ENCODE peak calls at places on chromosomes 11 and 22, in seven cellular contexts. One of them, this sample, is unnamed.

GRCh38 chr11:66048525-66049313 is at the start of gene GAL3ST3:
- DNase-seq in tibial nerve: no peak
- DNase-seq in IMR-90: no peak
- DNase-seq in fibroblast of lung: no peak
- DNase-seq in thoracic aorta: no peak
- DNase-seq in HCT116: no peak
- DNase-seq in GM23338: peak
- DNase-seq in this sample: no peak

GRCh38 chr22:36856792-36857135 is 4.0 kb upstream of the NCF4 start:
- DNase-seq in HCT116: no peak
- DNase-seq in tibial nerve: no peak
- DNase-seq in thoracic aorta: no peak
- DNase-seq in GM23338: no peak
- DNase-seq in fibroblast of lung: no peak
- DNase-seq in IMR-90: no peak
- DNase-seq in this sample: no peak

GRCh38 chr11:134481135-134481534 is 69.1 kb upstream of the B3GAT1 start:
- DNase-seq in fibroblast of lung: no peak
- DNase-seq in HCT116: no peak
- DNase-seq in IMR-90: no peak
- DNase-seq in tibial nerve: no peak
- DNase-seq in thoracic aorta: no peak
- DNase-seq in GM23338: no peak
- DNase-seq in this sample: no peak

GRCh38 chr11:8813658-8814057 is 97.3 kb upstream of the AKIP1 start:
- DNase-seq in tibial nerve: peak
- DNase-seq in fibroblast of lung: peak
- DNase-seq in GM23338: peak
- DNase-seq in IMR-90: peak
- DNase-seq in HCT116: peak
- DNase-seq in thoracic aorta: peak
- DNase-seq in this sample: peak

GRCh38 chr11:126352934-126353801 is 2.3 kb upstream of the ST3GAL4 start:
- DNase-seq in IMR-90: peak
- DNase-seq in tibial nerve: no peak
- DNase-seq in thoracic aorta: no peak
- DNase-seq in fibroblast of lung: peak
- DNase-seq in HCT116: no peak
- DNase-seq in GM23338: peak
- DNase-seq in this sample: no peak

GRCh38 chr22:45777852-45778172 is 106.2 kb downstream of the ATXN10 start:
- DNase-seq in thoracic aorta: no peak
- DNase-seq in GM23338: no peak
- DNase-seq in HCT116: no peak
- DNase-seq in fibroblast of lung: no peak
- DNase-seq in tibial nerve: no peak
- DNase-seq in IMR-90: no peak
- DNase-seq in this sample: no peak

GRCh38 chr11:76836613-76837291 is 24.0 kb upstream of the ACER3 start:
- DNase-seq in tibial nerve: no peak
- DNase-seq in HCT116: no peak
- DNase-seq in IMR-90: no peak
- DNase-seq in fibroblast of lung: no peak
- DNase-seq in thoracic aorta: no peak
- DNase-seq in GM23338: no peak
- DNase-seq in this sample: no peak

GRCh38 chr11:7437706-7438105 is 47.6 kb upstream of the OLFML1 start:
- DNase-seq in IMR-90: no peak
- DNase-seq in HCT116: no peak
- DNase-seq in tibial nerve: no peak
- DNase-seq in fibroblast of lung: no peak
- DNase-seq in GM23338: no peak
- DNase-seq in thoracic aorta: no peak
- DNase-seq in this sample: no peak

GRCh38 chr11:92751594-92751993 is 217.9 kb upstream of the MTNR1B start:
- DNase-seq in thoracic aorta: no peak
- DNase-seq in HCT116: no peak
- DNase-seq in fibroblast of lung: no peak
- DNase-seq in IMR-90: no peak
- DNase-seq in GM23338: no peak
- DNase-seq in tibial nerve: no peak
- DNase-seq in this sample: no peak

GRCh38 chr11:134040386-134041297 is 28.2 kb upstream of the JAM3 start:
- DNase-seq in IMR-90: peak
- DNase-seq in GM23338: no peak
- DNase-seq in thoracic aorta: no peak
- DNase-seq in HCT116: no peak
- DNase-seq in tibial nerve: no peak
- DNase-seq in fibroblast of lung: peak
- DNase-seq in this sample: no peak

GRCh38 chr11:94638902-94639373 is 71.8 kb downstream of the PIWIL4 start:
- DNase-seq in GM23338: no peak
- DNase-seq in thoracic aorta: no peak
- DNase-seq in HCT116: no peak
- DNase-seq in tibial nerve: peak
- DNase-seq in fibroblast of lung: peak
- DNase-seq in IMR-90: peak
- DNase-seq in this sample: peak

GRCh38 chr11:45543808-45544422 is 121.5 kb downstream of the CHST1 start:
- DNase-seq in IMR-90: peak
- DNase-seq in HCT116: no peak
- DNase-seq in thoracic aorta: no peak
- DNase-seq in tibial nerve: no peak
- DNase-seq in GM23338: peak
- DNase-seq in fibroblast of lung: peak
- DNase-seq in this sample: no peak

GRCh38 chr22:47076758-47077157 is 314.3 kb downstream of the TBC1D22A start:
- DNase-seq in GM23338: no peak
- DNase-seq in IMR-90: no peak
- DNase-seq in fibroblast of lung: no peak
- DNase-seq in HCT116: no peak
- DNase-seq in thoracic aorta: no peak
- DNase-seq in tibial nerve: no peak
- DNase-seq in this sample: no peak

GRCh38 chr11:92384807-92385206 is 160.2 kb downstream of the FAT3 start:
- DNase-seq in fibroblast of lung: peak
- DNase-seq in GM23338: no peak
- DNase-seq in tibial nerve: no peak
- DNase-seq in thoracic aorta: no peak
- DNase-seq in IMR-90: no peak
- DNase-seq in HCT116: no peak
- DNase-seq in this sample: peak

GRCh38 chr11:45917286-45917622 is 423 bp downstream of the PEX16 start:
- DNase-seq in tibial nerve: no peak
- DNase-seq in thoracic aorta: no peak
- DNase-seq in IMR-90: no peak
- DNase-seq in fibroblast of lung: no peak
- DNase-seq in HCT116: no peak
- DNase-seq in GM23338: no peak
- DNase-seq in this sample: no peak

GRCh38 chr11:19241260-19242183 is 777 bp upstream of the E2F8 start:
- DNase-seq in IMR-90: no peak
- DNase-seq in fibroblast of lung: no peak
- DNase-seq in HCT116: no peak
- DNase-seq in thoracic aorta: no peak
- DNase-seq in tibial nerve: no peak
- DNase-seq in GM23338: peak
- DNase-seq in this sample: no peak

DNA sequence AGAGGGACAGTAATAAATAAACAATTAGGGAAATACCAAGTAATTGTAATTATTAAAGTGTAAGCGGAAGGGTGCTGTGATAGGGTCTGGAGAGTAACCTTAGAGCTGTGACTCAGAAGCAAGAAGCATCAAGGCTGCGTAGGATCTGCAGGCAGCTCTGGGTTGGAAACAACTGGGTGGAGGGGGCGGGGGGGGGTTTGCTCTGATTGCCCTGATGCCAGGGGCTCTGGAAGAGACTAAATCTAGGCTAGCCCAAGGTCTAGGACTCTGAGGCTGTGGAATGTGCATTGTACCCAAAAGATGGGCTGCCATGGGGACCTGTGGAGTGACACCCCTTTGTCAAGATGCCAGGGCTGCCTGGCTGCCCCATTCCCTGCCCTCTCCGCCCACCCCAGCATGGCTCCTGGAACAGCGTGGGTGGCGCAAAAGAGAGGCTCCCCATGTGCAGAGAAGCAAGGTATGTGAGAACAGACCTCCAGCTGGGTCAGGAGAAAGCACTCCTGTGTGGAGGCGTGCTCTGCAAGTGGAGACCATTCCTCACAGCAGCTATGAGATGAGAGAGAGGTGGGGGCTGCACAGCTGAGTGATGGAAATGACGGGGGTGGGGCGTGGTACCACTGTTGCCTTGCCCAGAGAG is 101.1 kb upstream of the CRYBB3 start:
- DNase-seq in HCT116: no peak
- DNase-seq in IMR-90: no peak
- DNase-seq in tibial nerve: no peak
- DNase-seq in fibroblast of lung: no peak
- DNase-seq in thoracic aorta: no peak
- DNase-seq in GM23338: peak
- DNase-seq in this sample: no peak
- H3K27ac ChIP-seq in HCT116: no peak
- H3K27ac ChIP-seq in IMR-90: no peak
- H3K27ac ChIP-seq in tibial nerve: no peak
- H3K27ac ChIP-seq in fibroblast of lung: no peak
- H3K27ac ChIP-seq in thoracic aorta: peak
- H3K27ac ChIP-seq in GM23338: no peak
- H3K27ac ChIP-seq in this sample: no peak

DNA sequence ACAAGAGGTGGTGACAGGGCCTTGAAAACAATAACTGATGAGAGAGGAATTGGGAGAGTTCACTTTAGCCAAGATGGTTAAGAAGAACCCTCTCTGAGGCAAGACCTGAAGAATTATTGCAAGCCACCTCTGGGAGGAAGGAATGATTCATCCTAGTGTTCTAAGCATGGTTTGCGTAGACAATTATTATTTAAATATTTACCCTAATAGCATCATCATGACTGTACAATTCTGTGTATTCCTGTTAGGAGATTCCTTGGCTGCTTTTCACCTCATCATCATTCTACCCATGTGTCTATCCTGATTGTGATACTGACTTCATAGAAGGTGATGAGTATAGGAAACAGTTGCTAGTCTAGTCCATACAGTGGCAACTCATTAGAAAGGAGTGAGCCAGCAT is 264.4 kb downstream of the DDX10 start:
- DNase-seq in tibial nerve: no peak
- DNase-seq in GM23338: no peak
- DNase-seq in HCT116: peak
- DNase-seq in thoracic aorta: no peak
- DNase-seq in IMR-90: peak
- DNase-seq in fibroblast of lung: peak
- DNase-seq in this sample: no peak
- H3K27ac ChIP-seq in tibial nerve: no peak
- H3K27ac ChIP-seq in GM23338: no peak
- H3K27ac ChIP-seq in HCT116: peak
- H3K27ac ChIP-seq in thoracic aorta: no peak
- H3K27ac ChIP-seq in IMR-90: peak
- H3K27ac ChIP-seq in fibroblast of lung: peak
- H3K27ac ChIP-seq in this sample: no peak

DNA sequence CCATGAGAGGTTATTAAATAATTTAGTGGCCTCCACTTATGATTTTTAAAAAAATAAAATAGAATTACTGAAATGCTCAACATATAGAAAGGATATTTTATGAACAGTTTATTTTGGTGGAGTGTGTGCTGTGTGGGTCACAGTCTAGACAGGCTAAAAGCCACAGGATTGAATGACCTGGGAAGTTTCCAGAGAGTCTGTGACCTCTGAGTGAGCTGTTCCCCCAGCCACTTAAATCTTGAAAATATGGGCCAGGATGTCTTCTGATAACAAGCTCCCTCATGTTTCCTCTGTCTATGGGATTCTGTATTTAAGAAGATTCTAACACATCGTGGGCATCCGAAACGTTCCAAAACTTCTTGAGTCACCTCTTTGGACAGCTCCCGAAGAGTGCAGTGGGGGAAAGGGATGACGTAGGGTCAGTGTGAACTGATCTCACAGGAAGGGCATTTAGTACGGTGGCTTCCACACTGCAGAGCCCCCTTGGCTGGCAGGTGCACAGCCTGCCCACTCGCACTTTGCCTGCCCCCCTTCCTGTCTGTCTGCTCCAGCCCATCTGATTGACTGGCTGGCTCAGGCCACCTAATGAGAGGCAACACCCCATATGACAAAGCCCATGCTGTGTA is 97.3 kb downstream of the NTM start:
- DNase-seq in thoracic aorta: no peak
- DNase-seq in fibroblast of lung: no peak
- DNase-seq in GM23338: no peak
- DNase-seq in tibial nerve: no peak
- DNase-seq in IMR-90: no peak
- DNase-seq in HCT116: no peak
- DNase-seq in this sample: no peak
- H3K27ac ChIP-seq in thoracic aorta: no peak
- H3K27ac ChIP-seq in fibroblast of lung: no peak
- H3K27ac ChIP-seq in GM23338: no peak
- H3K27ac ChIP-seq in tibial nerve: no peak
- H3K27ac ChIP-seq in IMR-90: no peak
- H3K27ac ChIP-seq in HCT116: no peak
- H3K27ac ChIP-seq in this sample: no peak

DNA sequence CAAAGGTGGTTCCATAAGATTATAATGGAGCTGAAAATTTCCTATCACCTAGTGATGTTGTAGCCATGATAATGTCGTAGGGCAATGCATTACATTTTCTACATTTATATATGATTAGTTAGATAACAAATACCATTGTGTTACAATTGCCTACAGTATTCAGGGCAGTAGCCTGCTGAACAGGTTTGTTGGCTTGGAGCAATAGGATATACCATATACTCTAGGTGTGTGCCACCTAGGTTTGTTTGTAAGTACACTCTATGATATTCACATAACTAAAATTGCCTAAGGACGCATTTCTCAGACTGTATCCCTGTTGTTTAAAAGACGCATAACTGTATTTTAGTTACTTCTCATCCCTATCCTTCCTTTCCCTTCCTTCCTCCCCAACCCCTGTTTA is 13.6 kb downstream of the PLEKHB1 start:
- DNase-seq in HCT116: no peak
- DNase-seq in fibroblast of lung: no peak
- DNase-seq in IMR-90: no peak
- DNase-seq in thoracic aorta: no peak
- DNase-seq in GM23338: no peak
- DNase-seq in tibial nerve: no peak
- DNase-seq in this sample: no peak
- H3K27ac ChIP-seq in HCT116: no peak
- H3K27ac ChIP-seq in fibroblast of lung: no peak
- H3K27ac ChIP-seq in IMR-90: no peak
- H3K27ac ChIP-seq in thoracic aorta: no peak
- H3K27ac ChIP-seq in GM23338: no peak
- H3K27ac ChIP-seq in tibial nerve: no peak
- H3K27ac ChIP-seq in this sample: peak